ENCODE peak calls at places on chromosomes 11 and 22, in nine cellular contexts. J, C, R, Y, L, X, S, E and W are unnamed samples.

GRCh38 chr22:28438183-28438778 is 241.4 kb downstream of the TTC28 start:
- DNase-seq in J (no peak), C (peak), R (no peak), Y (no peak), L (no peak), X (no peak), S (no peak), E (no peak), W (no peak)

GRCh38 chr11:122697636-122698167 is 42.2 kb downstream of the UBASH3B start:
- DNase-seq in J (peak), C (no peak), R (no peak), Y (no peak), L (peak), X (no peak), S (peak), E (peak), W (no peak)

GRCh38 chr22:40651057-40651456 is 14.5 kb upstream of the MRTFA start:
- DNase-seq in J (no peak), C (no peak), R (no peak), Y (no peak), L (no peak), X (no peak), S (no peak), E (no peak), W (no peak)

GRCh38 chr22:49994361-49995058 is 18.1 kb downstream of the IL17REL start:
- DNase-seq in J (no peak), C (no peak), R (no peak), Y (no peak), L (no peak), X (no peak), S (no peak), E (no peak), W (no peak)

GRCh38 chr11:38307455-38307854 is 1709.4 kb upstream of the RAG2 start:
- DNase-seq in J (no peak), C (no peak), R (no peak), Y (no peak), L (no peak), X (no peak), S (no peak), E (no peak), W (no peak)

GRCh38 chr11:10528121-10528520 is 12.9 kb downstream of the RNF141 start:
- DNase-seq in J (no peak), C (no peak), R (no peak), Y (no peak), L (no peak), X (no peak), S (no peak), E (no peak), W (peak)

GRCh38 chr22:39808087-39808486 is 85.5 kb downstream of the ENTHD1 start:
- DNase-seq in J (peak), C (no peak), R (peak), Y (no peak), L (peak), X (peak), S (peak), E (no peak), W (peak)

GRCh38 chr11:59680287-59681154 is 11.7 kb upstream of the PATL1 start:
- DNase-seq in J (peak), C (peak), R (peak), Y (peak), L (peak), X (peak), S (peak), E (peak), W (peak)

GRCh38 chr11:82557274-82557673 is 176.4 kb downstream of the FAM181B start:
- DNase-seq in J (no peak), C (peak), R (peak), Y (no peak), L (peak), X (no peak), S (no peak), E (no peak), W (no peak)

GRCh38 chr11:104275992-104276391 is 112.0 kb upstream of the PDGFD start:
- DNase-seq in J (peak), C (no peak), R (peak), Y (no peak), L (no peak), X (no peak), S (peak), E (no peak), W (no peak)

GRCh38 chr11:11413776-11414175 is 60.7 kb upstream of the CSNK2A3 start:
- DNase-seq in J (no peak), C (no peak), R (no peak), Y (no peak), L (no peak), X (no peak), S (no peak), E (no peak), W (no peak)

GRCh38 chr22:50436841-50437341 is 37.9 kb downstream of the SBF1 start:
- DNase-seq in J (no peak), C (no peak), R (no peak), Y (no peak), L (no peak), X (no peak), S (no peak), E (no peak), W (no peak)